ENCODE peak calls at places on chromosome 16, in six cellular contexts. X, N, P, D, E and U are unnamed samples. For H3K4me1, the result is how much of the 10 kb centered on the place peaks cover.

GRCh38 chr16:29809850-29810698 is 1.9 kb upstream of the PRRT2 start:
- DNase-seq in X (peak), N (no peak), E (no peak), D (no peak), P (no peak), U (no peak)

GRCh38 chr16:47657977-47658376 is 196.8 kb downstream of the PHKB start:
- DNase-seq in D (no peak), E (no peak), P (no peak), N (no peak), X (no peak), U (no peak)

GRCh38 chr16:69243479-69243878 is 56.5 kb downstream of the SNTB2 start:
- DNase-seq in D (no peak), E (no peak), X (no peak), N (peak), P (no peak), U (no peak)

GRCh38 chr16:81610144-81610842 is 165.7 kb downstream of the CMIP start:
- DNase-seq in P (peak), N (peak), D (no peak), X (peak), E (peak), U (peak)

GRCh38 chr16:48126801-48127644 is 28.8 kb downstream of the ABCC12 start:
- DNase-seq in E (no peak), X (no peak), P (no peak), D (peak), N (peak), U (peak)

GRCh38 chr16:67451704-67452435 is 20.9 kb downstream of the HSD11B2 start:
- DNase-seq in E (peak), D (no peak), N (no peak), P (no peak), X (no peak), U (no peak)

GRCh38 chr16:67959930-67960329 is 8.5 kb downstream of the SLC12A4 start:
- DNase-seq in P (no peak), E (no peak), N (no peak), D (no peak), X (no peak), U (no peak)

GRCh38 chr16:52316241-52316640 is 230.7 kb downstream of the TOX3 start:
- DNase-seq in P (no peak), E (no peak), D (no peak), X (no peak), N (no peak), U (no peak)

GRCh38 chr16:46620265-46621005 is 744 bp downstream of the SHCBP1 start:
- DNase-seq in X (no peak), P (no peak), D (no peak), N (no peak), E (no peak), U (no peak)

GRCh38 chr16:11259288-11259621 is 3.3 kb upstream of the SOCS1 start:
- DNase-seq in P (no peak), X (no peak), N (no peak), D (no peak), E (peak), U (no peak)

GRCh38 chr16:63324306-63324705 is 1288.1 kb upstream of the CDH8 start:
- DNase-seq in D (no peak), E (no peak), N (no peak), P (no peak), X (no peak), U (no peak)

GRCh38 chr16:50056226-50056625 is 9.5 kb upstream of the HEATR3 start:
- DNase-seq in P (no peak), E (no peak), N (no peak), D (no peak), X (no peak), U (no peak)

GRCh38 chr16:29999605-30000004 is 3.6 kb downstream of the INO80E start:
- DNase-seq in N (no peak), D (no peak), X (no peak), E (no peak), P (no peak), U (no peak)

GRCh38 chr16:15141586-15141985 is 47.5 kb upstream of the RRN3 start:
- DNase-seq in N (no peak), D (no peak), E (no peak), P (no peak), X (peak), U (no peak)

GRCh38 chr16:69924041-69924775 is 26.9 kb upstream of the CLEC18A start:
- DNase-seq in X (no peak), E (no peak), P (no peak), D (no peak), N (no peak), U (no peak)

GRCh38 chr16:14448874-14449273 is 181.2 kb downstream of the PARN start:
- DNase-seq in N (no peak), X (no peak), D (no peak), E (no peak), P (no peak), U (no peak)

GRCh38 chr16:5252800-5253199 is 155.2 kb upstream of the EEF2KMT start:
- DNase-seq in N (no peak), D (no peak), E (no peak), P (no peak), X (no peak), U (no peak)

GRCh38 chr16:2520784-2521577 is 810 bp downstream of the AMDHD2 start:
- DNase-seq in P (peak), E (peak), X (peak), D (peak), N (no peak), U (peak)

GRCh38 chr16:27761816-27762215 is 211.9 kb downstream of the KATNIP start:
- DNase-seq in P (no peak), E (no peak), N (no peak), X (no peak), D (no peak), U (no peak)

GRCh38 chr16:80924372-80924978 is 82.2 kb downstream of the CMC2 start:
- DNase-seq in N (peak), E (peak), D (no peak), X (no peak), P (peak), U (no peak)

GRCh38 chr16:12904041-12904671 is 2.8 kb downstream of the SHISA9 start:
- DNase-seq in E (no peak), X (peak), N (no peak), P (no peak), D (no peak), U (no peak)

GRCh38 chr16:68282064-68282452 is 17.7 kb downstream of the SLC7A6 start:
- DNase-seq in N (no peak), P (no peak), X (no peak), D (no peak), E (no peak), U (no peak)

GRCh38 chr16:10576390-10577304 is 3.8 kb downstream of the EMP2 start:
- DNase-seq in E (no peak), P (no peak), N (peak), X (no peak), D (no peak), U (no peak)

GRCh38 chr16:63720848-63721247 is 1401.0 kb downstream of the CDH11 start:
- DNase-seq in X (no peak), D (no peak), P (no peak), E (no peak), N (no peak), U (no peak)

GRCh38 chr16:85473909-85474640 is 139.0 kb upstream of the GSE1 start:
- DNase-seq in E (no peak), X (peak), P (no peak), N (no peak), D (no peak), U (no peak)

GRCh38 chr16:49024896-49025295 is 256.7 kb downstream of the CBLN1 start:
- DNase-seq in D (no peak), N (no peak), P (no peak), E (no peak), X (no peak), U (no peak)

GRCh38 chr16:85192736-85193493 is 80.6 kb upstream of the CIBAR2 start:
- DNase-seq in D (no peak), X (no peak), P (no peak), N (peak), E (no peak), U (no peak)

GRCh38 chr16:28279006-28279405 is 13.3 kb upstream of the SBK1 start:
- DNase-seq in D (no peak), N (no peak), E (no peak), X (no peak), P (no peak), U (no peak)

GRCh38 chr16:50742521-50743150 is 750 bp downstream of the CYLD start:
- DNase-seq in X (no peak), P (no peak), D (no peak), N (peak), E (peak), U (no peak)

GRCh38 chr16:363110-364090 is 6.9 kb downstream of the MRPL28 start:
- DNase-seq in X (peak), P (no peak), E (no peak), N (no peak), D (no peak), U (peak)

GRCh38 chr16:48332978-48333377 is 52.2 kb downstream of the SIAH1 start:
- DNase-seq in P (no peak), E (no peak), D (no peak), N (no peak), X (no peak), U (no peak)

GRCh38 chr16:57622361-57623250 is 5.8 kb upstream of the ADGRG1 start:
- DNase-seq in P (no peak), D (no peak), N (no peak), X (no peak), E (no peak), U (peak)
- H3K4me1 ChIP-seq in P (under half), D (under half), N (under half), X (under half), E (under half), U (under half)

GRCh38 chr16:72895951-72896350 is 152.0 kb downstream of the ZFHX3 start:
- DNase-seq in E (no peak), P (no peak), D (no peak), X (no peak), N (no peak), U (no peak)

GRCh38 chr16:72896719-72897118 is 151.2 kb downstream of the ZFHX3 start:
- DNase-seq in N (no peak), P (no peak), X (peak), D (no peak), E (no peak), U (no peak)

GRCh38 chr16:72891291-72892227 is 156.4 kb downstream of the ZFHX3 start:
- DNase-seq in X (no peak), P (no peak), N (no peak), E (no peak), D (no peak), U (no peak)

GRCh38 chr16:72897707-72898106 is 150.2 kb downstream of the ZFHX3 start:
- DNase-seq in E (no peak), D (no peak), X (no peak), P (no peak), N (no peak), U (no peak)

DNA sequence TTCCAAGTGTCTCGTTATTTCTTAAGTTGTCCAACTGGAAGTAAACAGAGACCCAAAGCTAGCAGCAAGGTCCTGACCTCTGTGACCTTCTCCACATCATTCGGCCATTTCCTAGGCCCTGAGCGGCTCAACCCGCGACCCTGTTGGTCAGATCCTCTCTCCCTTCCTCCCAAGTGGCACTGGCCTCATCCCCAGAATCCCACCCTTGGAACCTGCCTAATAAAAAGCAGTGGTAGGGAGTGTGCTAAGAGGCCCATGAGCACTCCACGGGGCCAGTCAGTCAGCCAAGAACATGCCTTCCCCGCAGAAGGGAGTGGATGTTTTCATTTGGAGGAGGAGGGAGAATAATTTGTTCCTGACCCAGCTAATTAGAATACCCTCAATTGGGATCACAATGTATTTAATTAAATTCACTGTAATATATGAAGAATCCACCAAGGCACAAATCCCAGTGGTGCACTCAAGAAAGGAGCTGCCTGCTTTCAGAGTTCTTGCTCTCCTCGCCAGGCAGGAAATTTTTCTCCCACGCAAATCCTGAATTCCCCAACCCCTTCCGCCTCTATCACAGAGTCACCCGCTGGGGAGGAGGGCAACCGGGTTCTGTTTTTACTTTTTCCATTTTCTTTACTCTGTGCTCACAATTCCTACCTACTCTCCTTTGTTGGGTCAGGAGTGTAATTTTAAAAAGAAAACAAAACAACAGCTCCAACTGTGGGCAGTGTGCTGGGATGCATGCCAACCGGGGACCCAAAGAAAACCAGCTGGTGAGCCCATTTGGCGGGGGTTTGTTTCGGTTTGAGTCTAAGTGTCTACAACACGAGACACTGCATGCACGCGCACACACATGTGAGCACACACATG is 153.4 kb downstream of the ZFHX3 start:
- DNase-seq in E (no peak), X (no peak), N (peak), P (no peak), D (no peak), U (no peak)
- TF ChIP-seq CTCF in E (no peak), X (no peak), N (no peak), P (no peak), D (no peak), U (no peak)

GRCh38 chr16:4218202-4218601 is 23.7 kb downstream of the SRL start:
- DNase-seq in X (no peak), N (no peak), P (no peak), D (no peak), E (no peak), U (no peak)
- H3K27ac ChIP-seq in X (peak), N (no peak), P (no peak), D (no peak), E (no peak), U (no peak)

GRCh38 chr16:73012341-73012740 is 35.6 kb downstream of the ZFHX3 start:
- DNase-seq in N (no peak), P (no peak), X (no peak), D (no peak), E (no peak), U (no peak)
- H3K4me1 ChIP-seq in N (under half), P (under half), X (under half), D (under half), E (under half), U (under half)

DNA sequence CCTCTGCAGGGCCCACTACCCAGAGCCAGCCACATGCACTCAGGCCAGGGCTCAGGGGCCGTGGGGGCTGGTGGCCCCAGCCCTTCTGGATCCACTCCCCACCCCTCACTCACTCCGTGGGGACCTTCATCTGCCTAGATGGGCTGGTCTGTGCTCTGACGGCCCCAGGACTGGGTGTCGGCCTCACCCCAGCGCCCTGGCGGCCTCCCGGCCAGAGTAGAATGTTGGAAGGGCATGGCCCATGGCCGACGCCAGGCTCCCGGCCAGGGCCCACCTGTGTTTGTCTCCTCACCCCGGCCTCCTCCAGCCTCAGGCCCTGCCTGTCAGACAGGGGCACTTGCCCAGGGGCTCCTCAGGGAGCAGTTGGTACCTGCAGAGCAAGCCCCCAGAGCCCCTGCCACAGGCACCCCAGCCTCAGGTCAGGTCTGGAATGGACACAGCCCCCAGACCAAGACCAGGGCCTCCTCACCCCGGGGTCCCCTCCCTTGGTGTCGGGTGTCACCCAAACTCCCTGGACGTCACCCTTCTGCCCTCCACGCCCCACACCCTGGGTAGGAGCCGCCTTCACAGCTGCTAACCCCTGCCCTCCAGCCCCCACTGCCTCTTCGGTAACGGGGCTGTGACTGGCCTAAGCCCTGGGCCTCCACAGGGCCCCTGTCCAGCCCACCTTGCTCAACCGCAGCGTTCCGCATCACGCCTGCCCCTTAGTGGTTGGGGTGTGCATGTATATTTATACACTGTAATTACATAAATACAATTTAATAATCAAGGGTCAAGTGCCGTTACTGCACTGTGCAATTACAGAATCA is 3.0 kb upstream of the CDH15 start:
- DNase-seq in N (no peak), X (peak), E (no peak), P (no peak), D (no peak), U (peak)
- TF ChIP-seq CTCF in N (peak), X (no peak), E (no peak), P (no peak), D (peak), U (no peak)